ENCODE peak calls at places on chromosomes 3 and 15, in four cellular contexts. L is GM12878, T is K562, W is H1. A is an unnamed sample.

GRCh38 chr3:124322966-124323365 is 331.0 kb upstream of the ROPN1 start:
- DNase-seq in T (no peak), L (no peak), W (no peak), A (no peak)

GRCh38 chr3:149955449-149955848 is 15.2 kb downstream of the PFN2 start:
- DNase-seq in W (no peak), T (no peak), L (no peak), A (no peak)

GRCh38 chr3:132660745-132661067 is 577 bp downstream of the UBA5 start:
- DNase-seq in W (no peak), L (no peak), T (no peak), A (peak)

GRCh38 chr3:38454179-38454883 is 641 bp downstream of the ACVR2B start:
- DNase-seq in L (no peak), T (peak), W (peak), A (peak)

GRCh38 chr3:177681852-177682251 is 484.6 kb upstream of the TBL1XR1 start:
- DNase-seq in T (no peak), W (no peak), L (no peak), A (no peak)

GRCh38 chr15:70956196-70956595 is 63.6 kb downstream of the LRRC49 start:
- DNase-seq in W (no peak), T (no peak), L (no peak), A (no peak)

GRCh38 chr3:159804726-159805410 is 183.8 kb upstream of the IL12A start:
- DNase-seq in T (peak), L (no peak), W (peak), A (peak)

GRCh38 chr3:179321585-179322322 is 1.1 kb upstream of the ZNF639 start:
- DNase-seq in T (peak), L (no peak), W (peak), A (peak)

GRCh38 chr3:157938154-157938774 is 168.0 kb downstream of the SHOX2 start:
- DNase-seq in W (no peak), T (no peak), L (no peak), A (no peak)

GRCh38 chr3:143648218-143648617 is 200.1 kb downstream of the SLC9A9 start:
- DNase-seq in T (no peak), W (no peak), L (no peak), A (no peak)

GRCh38 chr3:191330309-191330712 is at the start of gene UTS2B:
- DNase-seq in T (peak), L (no peak), W (no peak), A (no peak)

GRCh38 chr3:45491344-45491743 is 103.0 kb downstream of the LARS2 start:
- DNase-seq in W (no peak), L (no peak), T (no peak), A (no peak)

GRCh38 chr15:58469432-58470353 is 37.9 kb downstream of the LIPC start:
- DNase-seq in W (no peak), L (no peak), T (no peak), A (no peak)

GRCh38 chr15:80492409-80492808 is 88.2 kb downstream of the ARNT2 start:
- DNase-seq in W (no peak), T (no peak), L (no peak), A (no peak)

GRCh38 chr3:127786358-127787070 is 35.8 kb downstream of the MGLL start:
- DNase-seq in L (no peak), T (no peak), W (no peak), A (peak)

GRCh38 chr15:92346063-92346462 is 47.6 kb upstream of the ST8SIA2 start:
- DNase-seq in T (no peak), L (no peak), W (no peak), A (no peak)

GRCh38 chr3:127107002-127107401 is 85.9 kb upstream of the PRR23E start:
- DNase-seq in W (no peak), L (no peak), T (no peak), A (no peak)

GRCh38 chr3:9664119-9664751 is 14.9 kb downstream of the MTMR14 start:
- DNase-seq in W (no peak), T (no peak), L (no peak), A (no peak)

GRCh38 chr3:138950006-138950644 is 3.1 kb downstream of the FOXL2NB start:
- DNase-seq in T (no peak), L (no peak), W (peak), A (peak)

GRCh38 chr3:55607844-55608243 is 120.7 kb upstream of the WNT5A start:
- DNase-seq in L (peak), W (no peak), T (no peak), A (no peak)

GRCh38 chr3:169510378-169510777 is 153.1 kb downstream of the MECOM start:
- DNase-seq in W (no peak), T (no peak), L (no peak), A (peak)

GRCh38 chr3:81823882-81824395 is 62.5 kb upstream of the GBE1 start:
- DNase-seq in W (no peak), L (peak), T (no peak), A (no peak)

GRCh38 chr3:100561459-100562158 is 47.8 kb upstream of the ADGRG7 start:
- DNase-seq in L (no peak), W (no peak), T (no peak), A (no peak)

GRCh38 chr3:64594129-64594528 is 93.7 kb downstream of the ADAMTS9 start:
- DNase-seq in T (no peak), W (no peak), L (no peak), A (no peak)

GRCh38 chr3:17074559-17074958 is 189.8 kb downstream of the PLCL2 start:
- DNase-seq in T (no peak), W (no peak), L (no peak), A (no peak)

GRCh38 chr15:70447927-70448698 is 315.2 kb downstream of the UACA start:
- DNase-seq in W (no peak), L (no peak), T (peak), A (peak)

GRCh38 chr3:184259878-184260570 is 1.3 kb downstream of the CAMK2N2 start:
- DNase-seq in W (peak), T (peak), L (no peak), A (peak)

GRCh38 chr15:38563723-38564519 is 693 bp downstream of the RASGRP1 start:
- DNase-seq in T (peak), L (no peak), W (peak), A (peak)

GRCh38 chr3:184551103-184551502 is 10.5 kb upstream of the EPHB3 start:
- DNase-seq in L (no peak), T (no peak), W (no peak), A (no peak)

GRCh38 chr3:125681146-125681545 is 85.8 kb upstream of the OSBPL11 start:
- DNase-seq in L (no peak), T (no peak), W (no peak), A (no peak)

GRCh38 chr3:125683067-125683844 is 88.0 kb upstream of the OSBPL11 start:
- DNase-seq in T (no peak), W (no peak), L (no peak), A (no peak)

GRCh38 chr3:125679258-125679657 is 84.0 kb upstream of the OSBPL11 start:
- DNase-seq in W (no peak), L (no peak), T (no peak), A (no peak)

GRCh38 chr3:125684199-125684598 is 88.9 kb upstream of the OSBPL11 start:
- DNase-seq in T (no peak), L (no peak), W (peak), A (peak)
- TF ChIP-seq NRF1 in T (no peak), L (no peak), W (no peak), A (no peak)

GRCh38 chr3:50242778-50243551 is 7.0 kb downstream of the GNAI2 start:
- DNase-seq in T (no peak), W (no peak), L (no peak), A (no peak)
- TF ChIP-seq NRF1 in T (no peak), W (no peak), L (no peak), A (no peak)

DNA sequence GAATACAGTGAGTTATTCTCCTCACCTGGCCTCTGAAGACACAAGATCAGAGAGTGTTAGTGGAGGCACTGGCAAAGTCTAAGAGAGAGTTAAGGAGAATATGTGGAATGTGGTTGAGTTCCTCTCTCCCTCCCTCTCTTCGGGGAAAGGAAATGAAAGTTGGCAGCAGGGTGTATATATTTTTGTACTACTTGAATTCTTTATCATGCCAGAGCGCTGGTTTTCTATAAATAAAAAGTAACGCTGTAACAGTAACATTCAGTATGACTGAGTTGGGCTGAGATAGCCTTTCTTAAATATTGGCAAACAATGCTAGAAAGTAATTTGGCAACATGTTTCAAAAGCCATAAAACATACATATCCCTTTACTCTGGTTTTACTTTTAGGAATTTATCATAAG is 77.5 kb upstream of the TNFAIP8L3 start:
- DNase-seq in W (no peak), L (no peak), T (no peak), A (no peak)
- TF ChIP-seq NRF1 in W (no peak), L (no peak), T (no peak), A (no peak)

GRCh38 chr3:117700573-117701360 is 991.2 kb downstream of the TUSC7 start:
- DNase-seq in L (no peak), W (no peak), T (no peak), A (no peak)
- TF ChIP-seq NRF1 in L (no peak), W (no peak), T (no peak), A (no peak)

GRCh38 chr3:115232167-115232566 is 85.1 kb upstream of the ZBTB20 start:
- DNase-seq in T (no peak), W (no peak), L (no peak), A (no peak)

GRCh38 chr3:115228266-115228665 is 81.2 kb upstream of the ZBTB20 start:
- DNase-seq in L (no peak), T (no peak), W (no peak), A (no peak)

GRCh38 chr3:115227461-115227860 is 80.4 kb upstream of the ZBTB20 start:
- DNase-seq in L (no peak), W (no peak), T (no peak), A (no peak)

GRCh38 chr3:115233021-115233420 is 85.9 kb upstream of the ZBTB20 start:
- DNase-seq in L (no peak), T (no peak), W (no peak), A (no peak)

DNA sequence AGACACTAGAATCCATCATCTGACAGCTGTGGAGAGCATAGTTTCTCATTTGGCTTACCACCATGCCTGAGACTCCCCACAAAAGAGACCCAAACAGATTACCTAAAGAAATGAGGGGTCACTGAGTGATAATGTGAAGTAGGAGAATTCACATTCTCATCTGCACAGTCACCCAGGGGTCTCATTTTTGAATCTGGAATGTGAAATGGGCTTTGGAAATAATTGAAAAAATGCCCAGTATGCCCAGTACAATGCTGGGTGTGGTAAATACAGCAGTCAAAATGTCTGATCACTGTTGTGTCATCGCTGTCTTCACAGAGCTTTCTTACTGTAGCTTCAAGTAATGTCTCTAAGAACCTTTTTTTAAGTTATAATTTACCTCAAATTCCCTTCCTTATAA is 80.0 kb upstream of the ZBTB20 start:
- DNase-seq in W (no peak), L (no peak), T (no peak), A (no peak)
- TF ChIP-seq NRF1 in W (no peak), L (no peak), T (no peak), A (no peak)

DNA sequence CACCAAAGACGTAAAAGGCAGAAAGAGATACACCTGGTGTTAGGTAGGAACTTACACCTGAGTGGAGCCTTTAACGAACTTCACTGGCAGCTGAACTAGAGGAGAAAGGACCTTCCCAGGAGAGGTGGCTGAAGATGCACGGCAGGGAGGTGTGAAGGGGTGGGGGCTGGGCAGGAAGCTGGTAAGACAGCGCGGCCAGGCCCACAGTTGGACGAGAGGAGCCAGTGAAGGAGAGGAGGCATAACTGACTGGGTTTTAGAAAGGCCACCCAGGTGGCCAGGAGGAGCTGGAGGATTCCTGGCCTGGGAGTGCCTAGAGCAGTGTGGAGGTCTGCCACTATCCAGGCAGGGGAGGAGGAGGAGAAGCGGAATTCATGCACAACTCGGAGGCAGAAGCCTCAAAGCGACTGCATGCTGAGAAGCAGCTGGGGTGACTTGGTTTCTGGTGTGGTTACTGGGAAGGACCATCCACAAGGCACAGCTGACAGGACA is 51.9 kb downstream of the SLC41A3 start:
- DNase-seq in T (no peak), W (peak), L (no peak), A (no peak)
- TF ChIP-seq NRF1 in T (no peak), W (no peak), L (no peak), A (no peak)